ENCODE peak calls at places on chromosomes 2 and 18, in six cellular contexts. A is H1, I is IMR-90, K is trophoblast cell, W is neuronal stem cell, D is mesenchymal stem cell. Q is an unnamed sample.

GRCh38 chr2:16508061-16508851 is 157.4 kb downstream of the CYRIA start:
- DNase-seq in K (peak), I (no peak), D (peak), A (peak), W (peak), Q (peak)

GRCh38 chr2:201994973-201995638 is 38.5 kb upstream of the FZD7 start:
- DNase-seq in W (no peak), I (no peak), A (no peak), D (no peak), K (no peak), Q (no peak)

GRCh38 chr2:40096360-40096759 is 317.3 kb upstream of the THUMPD2 start:
- DNase-seq in K (peak), D (no peak), W (no peak), A (no peak), I (peak), Q (no peak)

GRCh38 chr2:203759692-203760365 is 53.4 kb downstream of the CD28 start:
- DNase-seq in A (no peak), I (peak), W (no peak), D (peak), K (peak), Q (peak)

GRCh38 chr2:219736196-219736595 is 108.8 kb downstream of the SLC4A3 start:
- DNase-seq in A (no peak), W (peak), D (peak), K (peak), I (peak), Q (peak)

GRCh38 chr18:40109251-40110049 is 1845.6 kb upstream of the PIK3C3 start:
- DNase-seq in A (no peak), I (no peak), D (peak), W (no peak), K (no peak), Q (peak)

GRCh38 chr2:30990176-30990575 is 148.1 kb downstream of the GALNT14 start:
- DNase-seq in K (peak), A (no peak), W (no peak), I (no peak), D (no peak), Q (peak)

GRCh38 chr18:63586431-63586830 is 712 bp upstream of the SERPINB13 start:
- DNase-seq in I (no peak), W (no peak), D (no peak), A (no peak), K (no peak), Q (no peak)

GRCh38 chr2:201781583-201782051 is 884 bp upstream of the ALS2 start:
- DNase-seq in W (no peak), I (no peak), D (no peak), A (peak), K (peak), Q (no peak)

GRCh38 chr2:24825883-24826800 is 32.9 kb downstream of the CENPO start:
- DNase-seq in D (peak), K (no peak), A (peak), I (no peak), W (no peak), Q (peak)

GRCh38 chr2:119431155-119431975 is at the start of gene TMEM37:
- DNase-seq in K (peak), A (peak), I (peak), D (peak), W (peak), Q (peak)

GRCh38 chr18:21897811-21898210 is 157.2 kb downstream of the MIB1 start:
- DNase-seq in K (peak), W (peak), A (peak), I (peak), D (peak), Q (peak)

GRCh38 chr18:8052237-8052701 is 485.2 kb downstream of the PTPRM start:
- DNase-seq in W (no peak), D (peak), K (peak), I (peak), A (no peak), Q (peak)

GRCh38 chr2:184371641-184372040 is 226.7 kb upstream of the ZNF804A start:
- DNase-seq in D (peak), K (no peak), I (no peak), W (no peak), A (no peak), Q (no peak)

GRCh38 chr2:217632036-217632435 is 370.8 kb downstream of the TNS1 start:
- DNase-seq in K (no peak), W (no peak), D (no peak), A (no peak), I (no peak), Q (no peak)

GRCh38 chr2:122564843-122565242 is 809.4 kb downstream of the TSN start:
- DNase-seq in D (no peak), W (no peak), A (no peak), I (no peak), K (no peak), Q (no peak)

GRCh38 chr2:17748745-17749144 is 4.9 kb downstream of the SMC6 start:
- DNase-seq in D (no peak), A (no peak), W (no peak), I (no peak), K (no peak), Q (peak)

GRCh38 chr2:239962890-239963591 is 62.1 kb downstream of the NDUFA10 start:
- DNase-seq in I (no peak), A (no peak), D (no peak), K (no peak), W (no peak), Q (no peak)

GRCh38 chr18:43846302-43846701 is 569.0 kb upstream of the SYT4 start:
- DNase-seq in W (peak), A (no peak), D (no peak), K (no peak), I (no peak), Q (no peak)

GRCh38 chr2:157184161-157184910 is 73.2 kb upstream of the GALNT5 start:
- DNase-seq in A (no peak), D (no peak), I (peak), W (no peak), K (peak), Q (no peak)

GRCh38 chr2:20421988-20422678 is 24.7 kb upstream of the RHOB start:
- DNase-seq in D (peak), K (no peak), I (peak), W (no peak), A (no peak), Q (no peak)

GRCh38 chr18:8800876-8801262 is 95.5 kb downstream of the MTCL1 start:
- DNase-seq in A (no peak), K (no peak), D (no peak), W (no peak), I (no peak), Q (no peak)

GRCh38 chr18:47425365-47425764 is 173.9 kb upstream of the SKOR2 start:
- DNase-seq in D (no peak), A (no peak), W (no peak), I (no peak), K (no peak), Q (no peak)

GRCh38 chr2:205175831-205176230 is 506.5 kb upstream of the NRP2 start:
- DNase-seq in D (no peak), W (no peak), I (no peak), K (no peak), A (no peak), Q (no peak)

GRCh38 chr2:180040146-180040925 is 33.2 kb upstream of the CWC22 start:
- DNase-seq in D (peak), W (no peak), A (no peak), K (no peak), I (peak), Q (no peak)

GRCh38 chr2:231708773-231709635 is 679 bp downstream of the PTMA start:
- DNase-seq in I (peak), D (peak), W (no peak), A (peak), K (peak), Q (peak)

GRCh38 chr2:218341381-218341780 is 15.3 kb upstream of the CATIP start:
- DNase-seq in A (no peak), K (no peak), D (no peak), W (no peak), I (no peak), Q (no peak)

GRCh38 chr2:235432741-235433520 is 60.9 kb upstream of the AGAP1 start:
- DNase-seq in D (no peak), A (no peak), I (no peak), K (no peak), W (no peak), Q (no peak)
- H3K4me3 ChIP-seq in D (no peak), A (no peak), I (no peak), K (no peak), W (no peak), Q (no peak)

DNA sequence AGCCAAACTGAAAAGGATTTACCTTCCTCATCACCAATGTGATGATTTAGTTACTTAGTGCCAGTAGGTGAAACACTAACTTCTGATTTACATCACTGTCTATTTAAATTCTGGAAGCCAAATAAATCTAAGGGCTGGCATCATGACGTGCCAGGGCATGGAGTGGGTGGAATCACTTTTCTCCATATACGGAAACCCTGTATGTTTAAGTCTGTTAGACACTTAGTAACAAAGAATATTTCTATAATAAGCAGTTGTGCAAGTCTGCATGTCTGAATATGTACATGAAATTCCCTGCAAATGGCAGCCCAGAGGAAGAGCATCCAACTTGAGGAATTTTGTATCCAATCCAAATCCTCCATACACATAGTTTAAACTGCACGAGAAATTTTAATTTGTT is 243.1 kb upstream of the SMAD7 start:
- DNase-seq in A (no peak), I (no peak), K (no peak), D (no peak), W (no peak), Q (no peak)
- H2AK5ac ChIP-seq in A (no peak), I (no peak), K (no peak), D (no peak), W (no peak), Q (no peak)

DNA sequence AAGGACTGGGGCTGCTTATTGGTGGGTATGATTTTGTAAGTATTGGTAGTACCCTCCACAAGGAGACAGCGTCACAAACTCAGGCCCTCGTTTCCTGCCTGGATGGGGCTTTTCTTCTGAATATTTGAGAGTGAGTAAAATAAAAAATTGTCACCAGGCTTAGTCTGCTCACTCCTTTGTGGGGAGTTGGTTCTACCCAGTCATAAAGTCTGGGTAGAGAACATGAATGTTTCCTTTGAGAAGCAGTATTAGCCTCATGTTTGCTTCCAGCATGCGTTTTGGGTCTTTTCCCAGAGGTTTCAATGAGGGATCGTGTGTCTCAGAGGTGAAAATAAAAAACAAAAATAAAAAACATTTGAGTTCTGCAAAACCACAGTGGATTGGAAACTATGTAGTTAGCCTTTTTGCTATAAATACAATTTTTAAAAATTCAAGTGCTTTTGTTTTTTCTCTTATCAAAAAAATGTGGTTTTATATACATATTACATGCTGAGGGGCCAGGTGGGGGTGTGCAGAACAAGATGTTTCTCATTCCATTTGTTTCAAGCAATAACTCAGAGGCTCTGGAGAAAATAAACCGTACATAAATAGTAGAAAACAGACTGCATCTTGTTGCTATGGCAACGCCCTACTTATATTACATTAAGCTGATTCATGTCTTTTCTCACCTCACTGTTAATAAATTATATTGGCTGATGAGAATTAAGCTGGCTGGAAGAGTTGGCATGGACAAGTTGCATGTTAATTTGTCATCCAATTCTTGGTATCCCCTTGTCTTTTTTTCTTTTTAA is 225.4 kb upstream of the FBXO11 start:
- DNase-seq in K (peak), D (peak), A (no peak), I (peak), W (no peak), Q (no peak)
- H3K4me3 ChIP-seq in K (no peak), D (no peak), A (no peak), I (no peak), W (no peak), Q (no peak)

DNA sequence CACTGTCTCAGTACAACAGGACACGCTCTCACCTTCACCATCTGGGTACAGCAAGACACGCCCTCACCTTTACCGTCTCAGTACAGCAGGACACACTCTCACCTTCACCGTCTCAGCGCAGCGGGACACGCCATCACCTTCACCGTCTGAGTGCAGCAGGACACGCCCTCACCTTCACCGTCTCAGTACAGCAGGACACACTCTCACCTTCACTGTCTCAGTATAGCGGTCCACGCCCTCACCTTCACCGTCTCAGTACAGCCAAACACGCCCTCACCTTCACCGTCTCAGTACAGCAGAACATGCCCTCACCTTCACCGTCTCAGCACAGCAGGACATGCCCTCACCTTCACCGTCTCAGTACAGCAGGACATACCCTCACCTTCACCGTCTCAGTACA is 109.9 kb upstream of the CTDP1 start:
- DNase-seq in W (no peak), I (no peak), K (no peak), A (no peak), D (no peak), Q (no peak)
- H2AK5ac ChIP-seq in W (peak), I (peak), K (no peak), A (peak), D (no peak), Q (peak)

GRCh38 chr2:105766300-105766866 is 21.7 kb downstream of the NCK2 start:
- DNase-seq in K (no peak), W (no peak), I (no peak), D (no peak), A (no peak), Q (no peak)
- H3K4me3 ChIP-seq in K (no peak), W (no peak), I (no peak), D (no peak), A (no peak), Q (no peak)